ENCODE peak calls at places on chromosomes 2 and 18, in five cellular contexts. One of them, this sample, is unnamed.

GRCh38 chr2:64592994-64593655 is 60.6 kb downstream of the SERTAD2 start:
- DNase-seq in HepG2: no peak
- DNase-seq in K562: no peak
- DNase-seq in SK-N-SH: no peak
- DNase-seq in GM12878: no peak
- DNase-seq in this sample: peak; percentile 21

GRCh38 chr2:176553685-176554106 is 284.5 kb downstream of the MTX2 start:
- DNase-seq in HepG2: no peak
- DNase-seq in K562: no peak
- DNase-seq in SK-N-SH: peak; percentile 78
- DNase-seq in GM12878: no peak
- DNase-seq in this sample: peak; percentile 1

GRCh38 chr2:48114256-48114655 is 208.0 kb upstream of the FBXO11 start:
- DNase-seq in HepG2: peak; percentile 21
- DNase-seq in K562: peak; percentile 71
- DNase-seq in SK-N-SH: no peak
- DNase-seq in GM12878: no peak
- DNase-seq in this sample: peak; percentile 77

GRCh38 chr2:239805414-239805813 is 219.7 kb downstream of the NDUFA10 start:
- DNase-seq in HepG2: no peak
- DNase-seq in K562: no peak
- DNase-seq in SK-N-SH: no peak
- DNase-seq in GM12878: no peak
- DNase-seq in this sample: no peak

GRCh38 chr2:128322651-128323491 is 4.2 kb upstream of the HS6ST1 start:
- DNase-seq in HepG2: no peak
- DNase-seq in K562: no peak
- DNase-seq in SK-N-SH: peak; percentile 49
- DNase-seq in GM12878: no peak
- DNase-seq in this sample: no peak

GRCh38 chr2:15800489-15801329 is 139.6 kb upstream of the MYCN start:
- DNase-seq in HepG2: peak; percentile 68
- DNase-seq in K562: no peak
- DNase-seq in SK-N-SH: no peak
- DNase-seq in GM12878: no peak
- DNase-seq in this sample: no peak

GRCh38 chr2:67054725-67055124 is 342.4 kb upstream of the ETAA1 start:
- DNase-seq in HepG2: no peak
- DNase-seq in K562: no peak
- DNase-seq in SK-N-SH: no peak
- DNase-seq in GM12878: no peak
- DNase-seq in this sample: no peak

GRCh38 chr2:216059233-216059834 is 22.3 kb downstream of the PECR start:
- DNase-seq in HepG2: no peak
- DNase-seq in K562: peak; percentile 23
- DNase-seq in SK-N-SH: no peak
- DNase-seq in GM12878: no peak
- DNase-seq in this sample: no peak

GRCh38 chr2:217752714-217753459 is 249.9 kb downstream of the TNS1 start:
- DNase-seq in HepG2: no peak
- DNase-seq in K562: no peak
- DNase-seq in SK-N-SH: no peak
- DNase-seq in GM12878: no peak
- DNase-seq in this sample: no peak

GRCh38 chr18:23131693-23132319 is 3.5 kb upstream of the CABLES1 start:
- DNase-seq in HepG2: peak; percentile 75
- DNase-seq in K562: peak; percentile 83
- DNase-seq in SK-N-SH: peak; percentile 78
- DNase-seq in GM12878: peak; percentile 58
- DNase-seq in this sample: peak; percentile 84

GRCh38 chr2:48530033-48530804 is at the start of gene STON1:
- DNase-seq in HepG2: no peak
- DNase-seq in K562: peak; percentile 80
- DNase-seq in SK-N-SH: peak; percentile 79
- DNase-seq in GM12878: no peak
- DNase-seq in this sample: peak; percentile 25

GRCh38 chr2:17303496-17303895 is 214.7 kb downstream of the RAD51AP2 start:
- DNase-seq in HepG2: no peak
- DNase-seq in K562: no peak
- DNase-seq in SK-N-SH: no peak
- DNase-seq in GM12878: no peak
- DNase-seq in this sample: peak; percentile 33

GRCh38 chr2:17301437-17301836 is 216.8 kb downstream of the RAD51AP2 start:
- DNase-seq in HepG2: no peak
- DNase-seq in K562: no peak
- DNase-seq in SK-N-SH: no peak
- DNase-seq in GM12878: no peak
- DNase-seq in this sample: no peak

GRCh38 chr2:17298453-17298852 is 219.8 kb downstream of the RAD51AP2 start:
- DNase-seq in HepG2: peak; percentile 64
- DNase-seq in K562: no peak
- DNase-seq in SK-N-SH: no peak
- DNase-seq in GM12878: no peak
- DNase-seq in this sample: no peak

GRCh38 chr2:17303054-17303453 is 215.2 kb downstream of the RAD51AP2 start:
- DNase-seq in HepG2: no peak
- DNase-seq in K562: no peak
- DNase-seq in SK-N-SH: no peak
- DNase-seq in GM12878: no peak
- DNase-seq in this sample: peak; percentile 81

DNA sequence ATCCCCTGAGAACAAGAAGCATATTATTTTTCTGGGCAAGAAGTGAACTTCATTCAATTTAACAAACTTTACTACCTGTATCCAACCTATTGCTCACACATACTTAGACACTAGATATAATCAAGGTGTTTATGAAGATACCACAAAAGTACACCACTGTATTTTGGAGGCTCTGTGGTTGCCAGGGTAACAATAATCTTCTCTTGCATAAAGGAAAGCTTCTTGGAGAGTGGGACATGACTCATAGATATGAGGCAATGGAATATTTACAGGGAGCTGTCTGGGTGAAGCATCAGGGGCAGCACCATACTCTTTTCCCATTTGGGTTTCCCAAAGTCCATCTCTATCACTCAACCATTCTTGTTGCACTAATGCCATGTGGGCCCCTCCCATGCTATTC is 218.1 kb downstream of the RAD51AP2 start:
- DNase-seq in HepG2: no peak
- DNase-seq in K562: no peak
- DNase-seq in SK-N-SH: no peak
- DNase-seq in GM12878: no peak
- DNase-seq in this sample: peak; percentile 80
- TF ChIP-seq MXI1 in HepG2: no peak
- TF ChIP-seq MXI1 in K562: no peak
- TF ChIP-seq MXI1 in SK-N-SH: no peak
- TF ChIP-seq MXI1 in GM12878: no peak
- TF ChIP-seq MXI1 in this sample: no peak

DNA sequence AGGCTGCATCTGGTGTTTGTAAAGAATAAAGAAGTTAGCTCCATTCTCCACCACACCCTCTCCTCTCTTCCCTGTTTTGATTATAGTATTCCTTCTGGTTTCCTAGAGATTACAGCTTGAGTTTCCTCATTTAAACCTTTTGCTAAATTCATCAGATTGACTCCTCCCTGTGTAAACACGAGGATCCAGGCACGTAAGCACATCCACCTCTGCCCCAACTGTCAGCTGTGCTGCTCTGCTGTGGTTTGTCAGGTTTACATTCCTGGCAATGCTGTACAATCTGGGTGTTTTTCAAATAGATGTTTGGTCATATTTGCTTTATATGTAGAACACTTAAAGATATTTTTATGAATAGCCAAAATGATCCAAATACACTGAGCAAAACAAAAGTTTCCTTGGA is 302.8 kb downstream of the PTGR3 start:
- DNase-seq in HepG2: no peak
- DNase-seq in K562: no peak
- DNase-seq in SK-N-SH: no peak
- DNase-seq in GM12878: no peak
- DNase-seq in this sample: peak; percentile 96
- H2AFZ ChIP-seq in HepG2: no peak overlapping the region
- H2AFZ ChIP-seq in K562: no peak overlapping the region
- H2AFZ ChIP-seq in SK-N-SH: no peak overlapping the region
- H2AFZ ChIP-seq in GM12878: no peak overlapping the region
- H2AFZ ChIP-seq in this sample: peak overlapping the region; percentile 67

DNA sequence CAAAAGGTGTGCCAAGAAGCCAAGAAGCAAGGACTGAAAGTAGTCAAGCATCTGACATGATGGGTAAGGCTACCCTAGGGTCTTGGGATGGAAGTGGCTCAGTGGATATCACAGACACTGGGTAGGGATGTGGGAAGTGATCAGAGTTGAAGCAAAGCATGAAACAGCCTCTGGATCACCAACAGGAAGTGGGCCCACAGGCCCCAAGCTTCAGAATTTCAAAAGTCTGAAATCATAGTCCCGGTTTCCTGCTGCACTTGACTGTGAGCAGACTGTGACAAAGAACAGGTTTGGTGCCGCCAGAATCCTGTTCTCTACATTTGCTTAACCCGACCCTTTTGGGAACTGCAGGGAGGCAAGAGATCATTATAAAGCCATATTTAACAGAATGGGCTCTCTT is 57.4 kb downstream of the SP100 start:
- DNase-seq in HepG2: no peak
- DNase-seq in K562: no peak
- DNase-seq in SK-N-SH: no peak
- DNase-seq in GM12878: no peak
- DNase-seq in this sample: no peak
- TF ChIP-seq MXI1 in HepG2: no peak
- TF ChIP-seq MXI1 in K562: no peak
- TF ChIP-seq MXI1 in SK-N-SH: no peak
- TF ChIP-seq MXI1 in GM12878: no peak
- TF ChIP-seq MXI1 in this sample: no peak

DNA sequence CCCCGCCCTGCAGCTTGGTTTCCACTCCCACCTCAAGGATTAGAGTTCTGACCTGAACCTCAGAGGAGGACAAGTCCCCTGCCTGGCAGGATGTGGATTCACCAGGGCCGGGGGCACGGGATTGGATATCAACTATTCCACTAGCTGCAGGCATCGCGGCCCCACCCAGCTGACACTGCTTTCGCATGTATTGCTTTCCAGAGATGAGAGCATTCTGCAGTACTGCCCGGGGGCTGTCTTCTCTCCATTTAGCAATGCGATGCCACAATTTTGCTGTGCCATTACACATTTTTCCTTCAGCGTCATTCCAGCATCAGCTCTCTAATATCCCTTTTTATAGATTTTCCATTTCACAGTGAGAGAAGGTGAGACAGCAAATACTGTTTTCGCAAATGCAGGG is 42.0 kb downstream of the CTIF start:
- DNase-seq in HepG2: no peak
- DNase-seq in K562: no peak
- DNase-seq in SK-N-SH: no peak
- DNase-seq in GM12878: no peak
- DNase-seq in this sample: no peak
- H2AFZ ChIP-seq in HepG2: no peak overlapping the region
- H2AFZ ChIP-seq in K562: no peak overlapping the region
- H2AFZ ChIP-seq in SK-N-SH: no peak overlapping the region
- H2AFZ ChIP-seq in GM12878: no peak overlapping the region
- H2AFZ ChIP-seq in this sample: no peak overlapping the region

DNA sequence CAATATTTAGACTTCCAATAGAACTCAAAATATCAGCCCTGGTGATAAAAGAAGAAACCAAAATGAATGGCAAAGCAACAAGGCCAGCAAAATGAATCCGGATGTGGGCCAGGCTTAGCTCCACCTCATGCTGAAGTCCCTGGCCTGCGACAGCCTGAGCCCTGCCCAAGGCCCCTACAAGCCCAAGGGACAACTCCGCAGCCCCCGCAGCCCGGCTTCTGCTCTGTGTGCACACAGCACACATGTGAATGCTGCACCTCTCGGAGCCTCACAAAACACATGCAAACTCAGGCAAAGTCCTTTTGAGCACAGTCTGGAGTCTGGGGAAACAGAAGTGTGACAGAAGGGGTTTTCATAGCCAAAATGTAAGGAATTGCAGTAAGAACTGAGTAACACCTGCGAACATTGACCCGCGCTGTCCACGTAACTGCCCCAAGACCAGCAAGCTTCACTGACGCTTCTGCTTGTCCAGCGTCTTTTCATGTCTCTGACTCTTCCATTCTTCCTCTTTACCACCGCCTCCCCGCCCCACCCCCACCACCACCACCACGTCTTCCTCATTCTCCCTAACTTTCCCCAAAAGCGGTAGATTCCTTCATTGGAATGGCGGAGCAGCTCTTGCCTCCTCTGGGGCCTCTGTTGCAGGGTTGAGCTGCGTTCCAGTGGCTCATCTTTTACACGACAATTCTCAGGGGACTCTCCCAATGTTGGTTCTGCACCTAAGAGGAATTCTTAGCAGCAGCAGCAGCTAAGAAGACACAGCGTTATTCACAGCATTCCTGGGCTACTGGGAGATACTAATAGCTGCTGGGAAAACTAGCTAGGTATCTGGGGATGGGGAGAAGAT is 136.4 kb upstream of the COPS8 start:
- DNase-seq in HepG2: no peak
- DNase-seq in K562: no peak
- DNase-seq in SK-N-SH: no peak
- DNase-seq in GM12878: no peak
- DNase-seq in this sample: no peak
- TF ChIP-seq MXI1 in HepG2: no peak
- TF ChIP-seq MXI1 in K562: no peak
- TF ChIP-seq MXI1 in SK-N-SH: no peak
- TF ChIP-seq MXI1 in GM12878: no peak
- TF ChIP-seq MXI1 in this sample: no peak

GRCh38 chr2:126212735-126213134 is 443.2 kb upstream of the GYPC start:
- DNase-seq in HepG2: no peak
- DNase-seq in K562: no peak
- DNase-seq in SK-N-SH: no peak
- DNase-seq in GM12878: no peak
- DNase-seq in this sample: no peak

DNA sequence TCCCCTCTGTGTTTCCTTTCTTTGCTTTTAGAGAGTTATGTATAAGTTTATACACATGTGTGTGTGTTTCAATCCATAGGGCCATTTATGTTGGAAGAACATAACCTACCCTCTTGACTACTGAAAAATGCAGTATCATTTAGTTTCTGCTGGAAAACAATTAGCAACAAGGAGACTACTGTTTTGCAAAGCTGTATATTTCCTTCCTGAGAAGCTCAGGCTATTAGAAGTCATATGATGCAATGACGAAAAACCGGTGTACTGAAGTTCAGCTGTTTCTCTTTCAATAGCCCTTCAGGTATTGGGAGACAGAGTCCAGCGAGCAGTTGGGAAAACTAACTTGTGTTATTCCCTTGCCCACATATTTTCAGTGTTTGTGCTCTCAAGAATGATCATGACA is 447.7 kb upstream of the GYPC start:
- DNase-seq in HepG2: no peak
- DNase-seq in K562: no peak
- DNase-seq in SK-N-SH: no peak
- DNase-seq in GM12878: no peak
- DNase-seq in this sample: no peak
- H2AFZ ChIP-seq in HepG2: no peak overlapping the region
- H2AFZ ChIP-seq in K562: no peak overlapping the region
- H2AFZ ChIP-seq in SK-N-SH: no peak overlapping the region
- H2AFZ ChIP-seq in GM12878: no peak overlapping the region
- H2AFZ ChIP-seq in this sample: no peak overlapping the region

GRCh38 chr2:38599706-38600105 is 3.0 kb downstream of the HNRNPLL start:
- DNase-seq in HepG2: peak; percentile 97
- DNase-seq in K562: no peak
- DNase-seq in SK-N-SH: no peak
- DNase-seq in GM12878: no peak
- DNase-seq in this sample: no peak
- TF ChIP-seq MXI1 in HepG2: no peak
- TF ChIP-seq MXI1 in K562: no peak
- TF ChIP-seq MXI1 in SK-N-SH: no peak
- TF ChIP-seq MXI1 in GM12878: no peak
- TF ChIP-seq MXI1 in this sample: no peak

This sample was measured in IMR-90.